ENCODE peak calls at places on chromosomes 4 and X, in ten cellular contexts. One of them, this sample, is unnamed.

GRCh38 chr4:28682872-28683271 is 1822.2 kb downstream of the STIM2 start:
- DNase-seq in kidney epithelial cell: no peak
- DNase-seq in OCI-LY7: no peak
- DNase-seq in bronchial epithelial cell: no peak
- DNase-seq in heart left ventricle: no peak
- DNase-seq in progenitor cell of endocrine pancreas: no peak
- DNase-seq in cardiac muscle cell: no peak
- DNase-seq in colonic mucosa: no peak
- DNase-seq in brain microvascular endothelial cell: no peak
- DNase-seq in H9: no peak
- DNase-seq in this sample: no peak

GRCh38 chrX:80511969-80512760 is 91.9 kb downstream of the TENT5D start:
- DNase-seq in kidney epithelial cell: no peak
- DNase-seq in OCI-LY7: no peak
- DNase-seq in bronchial epithelial cell: peak; percentile 50
- DNase-seq in heart left ventricle: no peak
- DNase-seq in progenitor cell of endocrine pancreas: no peak
- DNase-seq in cardiac muscle cell: peak; percentile 30
- DNase-seq in colonic mucosa: no peak
- DNase-seq in brain microvascular endothelial cell: no peak
- DNase-seq in H9: no peak
- DNase-seq in this sample: no peak

GRCh38 chr4:105509291-105509690 is 35.4 kb upstream of the PPA2 start:
- DNase-seq in kidney epithelial cell: no peak
- DNase-seq in OCI-LY7: no peak
- DNase-seq in bronchial epithelial cell: no peak
- DNase-seq in heart left ventricle: no peak
- DNase-seq in progenitor cell of endocrine pancreas: no peak
- DNase-seq in cardiac muscle cell: no peak
- DNase-seq in colonic mucosa: no peak
- DNase-seq in brain microvascular endothelial cell: no peak
- DNase-seq in H9: no peak
- DNase-seq in this sample: no peak

GRCh38 chr4:89324671-89325070 is 17.1 kb upstream of the GPRIN3 start:
- DNase-seq in kidney epithelial cell: peak; percentile 52
- DNase-seq in OCI-LY7: peak; percentile 82
- DNase-seq in bronchial epithelial cell: peak; percentile 15
- DNase-seq in heart left ventricle: no peak
- DNase-seq in progenitor cell of endocrine pancreas: no peak
- DNase-seq in cardiac muscle cell: no peak
- DNase-seq in colonic mucosa: no peak
- DNase-seq in brain microvascular endothelial cell: peak; percentile 59
- DNase-seq in H9: no peak
- DNase-seq in this sample: no peak

GRCh38 chrX:1391370-1391706 is 575 bp downstream of the SLC25A6 start:
- DNase-seq in kidney epithelial cell: no peak
- DNase-seq in OCI-LY7: no peak
- DNase-seq in bronchial epithelial cell: peak; percentile 52
- DNase-seq in heart left ventricle: no peak
- DNase-seq in progenitor cell of endocrine pancreas: peak; percentile 96
- DNase-seq in cardiac muscle cell: peak; percentile 94
- DNase-seq in colonic mucosa: peak; percentile 90
- DNase-seq in brain microvascular endothelial cell: no peak
- DNase-seq in H9: no peak
- DNase-seq in this sample: peak; percentile 98

GRCh38 chr4:71456841-71457240 is 118.0 kb downstream of the SLC4A4 start:
- DNase-seq in kidney epithelial cell: peak; percentile 50
- DNase-seq in OCI-LY7: no peak
- DNase-seq in bronchial epithelial cell: peak; percentile 97
- DNase-seq in heart left ventricle: peak; percentile 16
- DNase-seq in progenitor cell of endocrine pancreas: no peak
- DNase-seq in cardiac muscle cell: no peak
- DNase-seq in colonic mucosa: no peak
- DNase-seq in brain microvascular endothelial cell: peak; percentile 90
- DNase-seq in H9: no peak
- DNase-seq in this sample: no peak

GRCh38 chr4:111681270-111681669 is 464.0 kb upstream of the FAM241A start:
- DNase-seq in kidney epithelial cell: no peak
- DNase-seq in OCI-LY7: no peak
- DNase-seq in bronchial epithelial cell: no peak
- DNase-seq in heart left ventricle: no peak
- DNase-seq in progenitor cell of endocrine pancreas: no peak
- DNase-seq in cardiac muscle cell: no peak
- DNase-seq in colonic mucosa: no peak
- DNase-seq in brain microvascular endothelial cell: no peak
- DNase-seq in H9: no peak
- DNase-seq in this sample: no peak

GRCh38 chrX:151737494-151737893 is 2.9 kb downstream of the CNGA2 start:
- DNase-seq in kidney epithelial cell: no peak
- DNase-seq in OCI-LY7: no peak
- DNase-seq in bronchial epithelial cell: no peak
- DNase-seq in heart left ventricle: no peak
- DNase-seq in progenitor cell of endocrine pancreas: no peak
- DNase-seq in cardiac muscle cell: no peak
- DNase-seq in colonic mucosa: no peak
- DNase-seq in brain microvascular endothelial cell: no peak
- DNase-seq in H9: no peak
- DNase-seq in this sample: no peak

GRCh38 chr4:177297781-177298391 is 11.8 kb upstream of the NEIL3 start:
- DNase-seq in kidney epithelial cell: no peak
- DNase-seq in OCI-LY7: no peak
- DNase-seq in bronchial epithelial cell: no peak
- DNase-seq in heart left ventricle: no peak
- DNase-seq in progenitor cell of endocrine pancreas: no peak
- DNase-seq in cardiac muscle cell: no peak
- DNase-seq in colonic mucosa: no peak
- DNase-seq in brain microvascular endothelial cell: no peak
- DNase-seq in H9: no peak
- DNase-seq in this sample: no peak

GRCh38 chr4:94342713-94343112 is at the start of gene HPGDS:
- DNase-seq in kidney epithelial cell: no peak
- DNase-seq in OCI-LY7: no peak
- DNase-seq in bronchial epithelial cell: no peak
- DNase-seq in heart left ventricle: no peak
- DNase-seq in progenitor cell of endocrine pancreas: no peak
- DNase-seq in cardiac muscle cell: no peak
- DNase-seq in colonic mucosa: no peak
- DNase-seq in brain microvascular endothelial cell: no peak
- DNase-seq in H9: no peak
- DNase-seq in this sample: no peak

GRCh38 chrX:44314259-44314734 is 29.2 kb downstream of the EFHC2 start:
- DNase-seq in kidney epithelial cell: no peak
- DNase-seq in OCI-LY7: no peak
- DNase-seq in bronchial epithelial cell: peak; percentile 42
- DNase-seq in heart left ventricle: peak; percentile 44
- DNase-seq in progenitor cell of endocrine pancreas: no peak
- DNase-seq in cardiac muscle cell: peak; percentile 73
- DNase-seq in colonic mucosa: peak; percentile 31
- DNase-seq in brain microvascular endothelial cell: peak; percentile 33
- DNase-seq in H9: no peak
- DNase-seq in this sample: no peak

DNA sequence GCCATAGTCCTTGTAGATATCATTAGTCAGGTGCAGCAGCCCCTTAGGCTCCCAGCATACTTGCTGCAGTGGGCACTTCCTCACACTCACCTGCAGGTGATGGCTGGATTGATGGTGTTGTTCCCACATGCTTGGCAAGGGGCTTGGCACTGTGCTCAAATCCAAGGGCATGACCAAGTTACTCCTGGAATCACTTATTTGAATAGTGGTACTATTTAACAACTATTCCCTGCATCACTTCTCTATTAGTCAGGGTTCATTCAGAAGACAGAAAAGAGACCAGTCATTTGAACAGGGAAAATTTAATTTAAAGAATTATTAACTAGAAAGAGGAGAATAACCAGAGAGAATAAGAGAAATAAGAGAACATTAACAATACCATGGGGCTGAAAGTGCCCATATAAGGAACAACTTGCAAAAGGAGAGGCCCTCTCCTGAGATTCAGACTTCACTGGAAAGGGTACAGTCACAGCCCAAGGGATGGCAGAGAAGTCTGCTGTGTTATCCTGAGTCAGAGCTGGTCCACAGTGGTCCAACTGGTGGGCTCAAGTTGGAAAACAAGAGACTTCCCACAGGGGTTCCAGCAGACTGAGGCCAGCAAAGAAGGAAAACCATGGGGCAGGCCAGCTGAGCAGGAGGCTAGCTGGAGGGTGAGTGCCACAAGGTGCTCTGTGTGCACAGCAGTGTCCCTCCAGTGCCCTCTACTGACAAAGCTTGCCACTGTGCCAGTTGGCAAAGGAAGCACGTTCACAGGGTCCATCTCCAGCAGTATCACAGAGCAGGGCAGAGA is 9.8 kb downstream of the SPP1 start:
- DNase-seq in kidney epithelial cell: peak; percentile 71
- DNase-seq in OCI-LY7: peak; percentile 42
- DNase-seq in bronchial epithelial cell: peak; percentile 52
- DNase-seq in heart left ventricle: peak; percentile 44
- DNase-seq in progenitor cell of endocrine pancreas: no peak
- DNase-seq in cardiac muscle cell: peak; percentile 57
- DNase-seq in colonic mucosa: peak; percentile 43
- DNase-seq in brain microvascular endothelial cell: peak; percentile 40
- DNase-seq in H9: peak; percentile 81
- DNase-seq in this sample: no peak
- TF ChIP-seq CTCF in kidney epithelial cell: peak; percentile 88
- TF ChIP-seq CTCF in OCI-LY7: peak; percentile 71
- TF ChIP-seq CTCF in bronchial epithelial cell: peak; percentile 92
- TF ChIP-seq CTCF in heart left ventricle: peak; percentile 23
- TF ChIP-seq CTCF in progenitor cell of endocrine pancreas: peak; percentile 42
- TF ChIP-seq CTCF in cardiac muscle cell: peak; percentile 50
- TF ChIP-seq CTCF in colonic mucosa: peak; percentile 46
- TF ChIP-seq CTCF in brain microvascular endothelial cell: peak; percentile 91
- TF ChIP-seq CTCF in H9: peak; percentile 74
- TF ChIP-seq CTCF in this sample: no peak

GRCh38 chrX:154460326-154460725 is 2.2 kb downstream of the PLXNA3 start:
- DNase-seq in kidney epithelial cell: no peak
- DNase-seq in OCI-LY7: no peak
- DNase-seq in bronchial epithelial cell: no peak
- DNase-seq in heart left ventricle: no peak
- DNase-seq in progenitor cell of endocrine pancreas: no peak
- DNase-seq in cardiac muscle cell: no peak
- DNase-seq in colonic mucosa: no peak
- DNase-seq in brain microvascular endothelial cell: no peak
- DNase-seq in H9: no peak
- DNase-seq in this sample: no peak
- TF ChIP-seq CTCF in kidney epithelial cell: peak; percentile 28
- TF ChIP-seq CTCF in OCI-LY7: no peak
- TF ChIP-seq CTCF in bronchial epithelial cell: peak; percentile 18
- TF ChIP-seq CTCF in heart left ventricle: no peak
- TF ChIP-seq CTCF in progenitor cell of endocrine pancreas: no peak
- TF ChIP-seq CTCF in cardiac muscle cell: no peak
- TF ChIP-seq CTCF in colonic mucosa: no peak
- TF ChIP-seq CTCF in brain microvascular endothelial cell: peak; percentile 18
- TF ChIP-seq CTCF in H9: no peak
- TF ChIP-seq CTCF in this sample: no peak

DNA sequence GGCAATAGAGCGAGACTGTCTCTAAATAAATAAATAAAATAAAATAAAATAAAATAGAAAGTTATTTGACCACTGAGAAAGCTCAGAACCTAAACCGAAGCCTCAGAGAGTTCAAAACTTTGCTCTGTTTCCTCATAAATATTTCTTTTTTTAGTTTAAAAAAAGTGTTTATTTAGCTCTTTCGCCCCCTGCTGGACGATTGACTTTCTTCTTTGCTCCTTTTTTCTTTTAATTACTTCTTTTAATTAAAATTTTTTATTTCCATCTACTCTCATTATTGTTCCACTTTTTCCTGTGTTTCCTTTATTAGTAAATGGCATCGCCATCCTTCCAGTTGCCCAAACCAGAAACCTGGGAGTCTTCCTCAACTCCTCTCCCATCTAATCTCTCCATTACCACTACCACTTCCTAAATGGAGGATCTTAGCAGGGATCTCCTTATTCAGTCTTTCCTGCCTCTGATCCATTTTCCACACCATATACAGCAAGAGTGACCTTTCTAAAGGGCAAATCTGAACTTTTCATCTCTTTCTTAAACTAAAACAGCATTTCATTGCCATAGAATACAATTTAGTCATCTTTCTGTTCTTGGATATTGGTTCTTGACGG is 728 bp upstream of the IL13RA2 start:
- DNase-seq in kidney epithelial cell: no peak
- DNase-seq in OCI-LY7: no peak
- DNase-seq in bronchial epithelial cell: no peak
- DNase-seq in heart left ventricle: no peak
- DNase-seq in progenitor cell of endocrine pancreas: no peak
- DNase-seq in cardiac muscle cell: peak; percentile 26
- DNase-seq in colonic mucosa: no peak
- DNase-seq in brain microvascular endothelial cell: no peak
- DNase-seq in H9: no peak
- DNase-seq in this sample: no peak
- TF ChIP-seq CTCF in kidney epithelial cell: peak; percentile 27
- TF ChIP-seq CTCF in OCI-LY7: peak; percentile 50
- TF ChIP-seq CTCF in bronchial epithelial cell: no peak
- TF ChIP-seq CTCF in heart left ventricle: peak; percentile 14
- TF ChIP-seq CTCF in progenitor cell of endocrine pancreas: peak; percentile 63
- TF ChIP-seq CTCF in cardiac muscle cell: peak; percentile 8
- TF ChIP-seq CTCF in colonic mucosa: peak; percentile 36
- TF ChIP-seq CTCF in brain microvascular endothelial cell: peak; percentile 32
- TF ChIP-seq CTCF in H9: peak; percentile 84
- TF ChIP-seq CTCF in this sample: peak; percentile 87

GRCh38 chr4:144615182-144615581 is 30.8 kb upstream of the HHIP start:
- DNase-seq in kidney epithelial cell: no peak
- DNase-seq in OCI-LY7: no peak
- DNase-seq in bronchial epithelial cell: peak; percentile 75
- DNase-seq in heart left ventricle: no peak
- DNase-seq in progenitor cell of endocrine pancreas: no peak
- DNase-seq in cardiac muscle cell: no peak
- DNase-seq in colonic mucosa: no peak
- DNase-seq in brain microvascular endothelial cell: peak; percentile 39
- DNase-seq in H9: no peak
- DNase-seq in this sample: no peak

GRCh38 chr4:144611850-144612249 is 34.1 kb upstream of the HHIP start:
- DNase-seq in kidney epithelial cell: no peak
- DNase-seq in OCI-LY7: peak; percentile 12
- DNase-seq in bronchial epithelial cell: peak; percentile 20
- DNase-seq in heart left ventricle: no peak
- DNase-seq in progenitor cell of endocrine pancreas: no peak
- DNase-seq in cardiac muscle cell: peak; percentile 11
- DNase-seq in colonic mucosa: no peak
- DNase-seq in brain microvascular endothelial cell: no peak
- DNase-seq in H9: peak; percentile 37
- DNase-seq in this sample: no peak
- TF ChIP-seq CTCF in kidney epithelial cell: peak; percentile 42
- TF ChIP-seq CTCF in OCI-LY7: peak; percentile 67
- TF ChIP-seq CTCF in bronchial epithelial cell: peak; percentile 69
- TF ChIP-seq CTCF in heart left ventricle: no peak
- TF ChIP-seq CTCF in progenitor cell of endocrine pancreas: peak; percentile 58
- TF ChIP-seq CTCF in cardiac muscle cell: peak; percentile 61
- TF ChIP-seq CTCF in colonic mucosa: no peak
- TF ChIP-seq CTCF in brain microvascular endothelial cell: peak; percentile 78
- TF ChIP-seq CTCF in H9: peak; percentile 74
- TF ChIP-seq CTCF in this sample: no peak